ENCODE peak calls at places on chromosomes 13 and 19, in seven cellular contexts. One of them, this sample, is unnamed.

GRCh38 chr13:42041017-42041683 is 7.3 kb upstream of the DGKH start:
- DNase-seq in aorta: peak
- DNase-seq in non-pigmented ciliary epithelial cell: no peak
- DNase-seq in EL: peak
- DNase-seq in HuH-7.5: peak
- DNase-seq in substantia nigra: no peak
- DNase-seq in HTR-8/SVneo: no peak
- DNase-seq in this sample: no peak

GRCh38 chr13:52158629-52159158 is 703 bp downstream of the NEK3 start:
- DNase-seq in aorta: peak
- DNase-seq in non-pigmented ciliary epithelial cell: no peak
- DNase-seq in EL: peak
- DNase-seq in HuH-7.5: no peak
- DNase-seq in substantia nigra: no peak
- DNase-seq in HTR-8/SVneo: peak
- DNase-seq in this sample: no peak

GRCh38 chr13:51223284-51224270 is 1.4 kb downstream of the FAM124A start:
- DNase-seq in aorta: no peak
- DNase-seq in non-pigmented ciliary epithelial cell: no peak
- DNase-seq in EL: no peak
- DNase-seq in HuH-7.5: no peak
- DNase-seq in substantia nigra: peak
- DNase-seq in HTR-8/SVneo: no peak
- DNase-seq in this sample: no peak

GRCh38 chr19:35559781-35560180 is 3.7 kb downstream of the ATP4A start:
- DNase-seq in aorta: no peak
- DNase-seq in non-pigmented ciliary epithelial cell: no peak
- DNase-seq in EL: no peak
- DNase-seq in HuH-7.5: peak
- DNase-seq in substantia nigra: no peak
- DNase-seq in HTR-8/SVneo: no peak
- DNase-seq in this sample: no peak

GRCh38 chr19:44799627-44800257 is 9.2 kb upstream of the BCAM start:
- DNase-seq in aorta: no peak
- DNase-seq in non-pigmented ciliary epithelial cell: no peak
- DNase-seq in EL: no peak
- DNase-seq in HuH-7.5: no peak
- DNase-seq in substantia nigra: no peak
- DNase-seq in HTR-8/SVneo: no peak
- DNase-seq in this sample: no peak

GRCh38 chr19:42168206-42168605 is 36.0 kb upstream of the POU2F2 start:
- DNase-seq in aorta: no peak
- DNase-seq in non-pigmented ciliary epithelial cell: no peak
- DNase-seq in EL: no peak
- DNase-seq in HuH-7.5: no peak
- DNase-seq in substantia nigra: no peak
- DNase-seq in HTR-8/SVneo: no peak
- DNase-seq in this sample: no peak

GRCh38 chr19:28437390-28438346 is 775.3 kb downstream of the UQCRFS1 start:
- DNase-seq in aorta: no peak
- DNase-seq in non-pigmented ciliary epithelial cell: no peak
- DNase-seq in EL: no peak
- DNase-seq in HuH-7.5: no peak
- DNase-seq in substantia nigra: no peak
- DNase-seq in HTR-8/SVneo: no peak
- DNase-seq in this sample: no peak

GRCh38 chr19:1384478-1385110 is 887 bp downstream of the NDUFS7 start:
- DNase-seq in aorta: no peak
- DNase-seq in non-pigmented ciliary epithelial cell: no peak
- DNase-seq in EL: no peak
- DNase-seq in HuH-7.5: no peak
- DNase-seq in substantia nigra: no peak
- DNase-seq in HTR-8/SVneo: no peak
- DNase-seq in this sample: no peak

GRCh38 chr19:29668746-29669609 is 3.7 kb downstream of the PLEKHF1 start:
- DNase-seq in aorta: no peak
- DNase-seq in non-pigmented ciliary epithelial cell: no peak
- DNase-seq in EL: no peak
- DNase-seq in HuH-7.5: no peak
- DNase-seq in substantia nigra: no peak
- DNase-seq in HTR-8/SVneo: no peak
- DNase-seq in this sample: no peak

GRCh38 chr13:97369269-97369893 is 64.6 kb upstream of the RAP2A start:
- DNase-seq in aorta: no peak
- DNase-seq in non-pigmented ciliary epithelial cell: no peak
- DNase-seq in EL: peak
- DNase-seq in HuH-7.5: no peak
- DNase-seq in substantia nigra: no peak
- DNase-seq in HTR-8/SVneo: no peak
- DNase-seq in this sample: no peak

GRCh38 chr13:44274838-44275237 is 98.8 kb upstream of the SERP2 start:
- DNase-seq in aorta: no peak
- DNase-seq in non-pigmented ciliary epithelial cell: no peak
- DNase-seq in EL: no peak
- DNase-seq in HuH-7.5: no peak
- DNase-seq in substantia nigra: no peak
- DNase-seq in HTR-8/SVneo: no peak
- DNase-seq in this sample: no peak

GRCh38 chr19:39031368-39032163 is 783 bp downstream of the FBXO27 start:
- DNase-seq in aorta: peak
- DNase-seq in non-pigmented ciliary epithelial cell: no peak
- DNase-seq in EL: peak
- DNase-seq in HuH-7.5: peak
- DNase-seq in substantia nigra: peak
- DNase-seq in HTR-8/SVneo: peak
- DNase-seq in this sample: peak

GRCh38 chr19:39397360-39398296 is 6.5 kb downstream of the MED29 start:
- DNase-seq in aorta: peak
- DNase-seq in non-pigmented ciliary epithelial cell: no peak
- DNase-seq in EL: peak
- DNase-seq in HuH-7.5: peak
- DNase-seq in substantia nigra: peak
- DNase-seq in HTR-8/SVneo: peak
- DNase-seq in this sample: no peak

GRCh38 chr13:20191902-20192469 is 752 bp downstream of the GJB2 start:
- DNase-seq in aorta: no peak
- DNase-seq in non-pigmented ciliary epithelial cell: no peak
- DNase-seq in EL: peak
- DNase-seq in HuH-7.5: peak
- DNase-seq in substantia nigra: no peak
- DNase-seq in HTR-8/SVneo: no peak
- DNase-seq in this sample: no peak

GRCh38 chr13:68923995-68924394 is 1183.6 kb upstream of the ATXN8OS start:
- DNase-seq in aorta: no peak
- DNase-seq in non-pigmented ciliary epithelial cell: no peak
- DNase-seq in EL: no peak
- DNase-seq in HuH-7.5: no peak
- DNase-seq in substantia nigra: no peak
- DNase-seq in HTR-8/SVneo: no peak
- DNase-seq in this sample: no peak

GRCh38 chr19:34996978-34997640 is 3.0 kb upstream of the GRAMD1A start:
- DNase-seq in aorta: no peak
- DNase-seq in non-pigmented ciliary epithelial cell: no peak
- DNase-seq in EL: no peak
- DNase-seq in HuH-7.5: no peak
- DNase-seq in substantia nigra: no peak
- DNase-seq in HTR-8/SVneo: no peak
- DNase-seq in this sample: no peak

GRCh38 chr19:27859689-27860088 is 1353.3 kb downstream of the UQCRFS1 start:
- DNase-seq in aorta: no peak
- DNase-seq in non-pigmented ciliary epithelial cell: no peak
- DNase-seq in EL: no peak
- DNase-seq in HuH-7.5: no peak
- DNase-seq in substantia nigra: no peak
- DNase-seq in HTR-8/SVneo: no peak
- DNase-seq in this sample: no peak

GRCh38 chr13:38941353-38941945 is 49.2 kb downstream of the STOML3 start:
- DNase-seq in aorta: no peak
- DNase-seq in non-pigmented ciliary epithelial cell: no peak
- DNase-seq in EL: peak
- DNase-seq in HuH-7.5: no peak
- DNase-seq in substantia nigra: no peak
- DNase-seq in HTR-8/SVneo: no peak
- DNase-seq in this sample: no peak

GRCh38 chr19:57689750-57690149 is 8.0 kb downstream of the ZNF551 start:
- DNase-seq in aorta: no peak
- DNase-seq in non-pigmented ciliary epithelial cell: no peak
- DNase-seq in EL: no peak
- DNase-seq in HuH-7.5: no peak
- DNase-seq in substantia nigra: no peak
- DNase-seq in HTR-8/SVneo: no peak
- DNase-seq in this sample: no peak

GRCh38 chr19:45468159-45468651 is 409 bp downstream of the FOSB start:
- DNase-seq in aorta: peak
- DNase-seq in non-pigmented ciliary epithelial cell: no peak
- DNase-seq in EL: peak
- DNase-seq in HuH-7.5: no peak
- DNase-seq in substantia nigra: no peak
- DNase-seq in HTR-8/SVneo: no peak
- DNase-seq in this sample: no peak

GRCh38 chr13:37788346-37788745 is 81.2 kb downstream of the TRPC4 start:
- DNase-seq in aorta: no peak
- DNase-seq in non-pigmented ciliary epithelial cell: no peak
- DNase-seq in EL: no peak
- DNase-seq in HuH-7.5: no peak
- DNase-seq in substantia nigra: no peak
- DNase-seq in HTR-8/SVneo: no peak
- DNase-seq in this sample: no peak

GRCh38 chr13:110664074-110664473 is 41.8 kb downstream of the CARS2 start:
- DNase-seq in aorta: no peak
- DNase-seq in non-pigmented ciliary epithelial cell: no peak
- DNase-seq in EL: no peak
- DNase-seq in HuH-7.5: no peak
- DNase-seq in substantia nigra: no peak
- DNase-seq in HTR-8/SVneo: no peak
- DNase-seq in this sample: no peak

GRCh38 chr13:43478178-43478577 is 308.6 kb downstream of the ENOX1 start:
- DNase-seq in aorta: no peak
- DNase-seq in non-pigmented ciliary epithelial cell: no peak
- DNase-seq in EL: no peak
- DNase-seq in HuH-7.5: no peak
- DNase-seq in substantia nigra: no peak
- DNase-seq in HTR-8/SVneo: no peak
- DNase-seq in this sample: no peak

GRCh38 chr19:39595950-39596349 is 6.4 kb upstream of the LGALS13 start:
- DNase-seq in aorta: no peak
- DNase-seq in non-pigmented ciliary epithelial cell: no peak
- DNase-seq in EL: no peak
- DNase-seq in HuH-7.5: no peak
- DNase-seq in substantia nigra: no peak
- DNase-seq in HTR-8/SVneo: no peak
- DNase-seq in this sample: no peak

GRCh38 chr19:31262673-31263308 is 86.4 kb downstream of the TSHZ3 start:
- DNase-seq in aorta: no peak
- DNase-seq in non-pigmented ciliary epithelial cell: no peak
- DNase-seq in EL: no peak
- DNase-seq in HuH-7.5: no peak
- DNase-seq in substantia nigra: no peak
- DNase-seq in HTR-8/SVneo: no peak
- DNase-seq in this sample: no peak

GRCh38 chr19:10408511-10409291 is 5.4 kb upstream of the CDC37 start:
- DNase-seq in aorta: peak
- DNase-seq in non-pigmented ciliary epithelial cell: no peak
- DNase-seq in EL: no peak
- DNase-seq in HuH-7.5: no peak
- DNase-seq in substantia nigra: no peak
- DNase-seq in HTR-8/SVneo: no peak
- DNase-seq in this sample: no peak

GRCh38 chr13:97977376-97977705 is 23.9 kb downstream of the IPO5 start:
- DNase-seq in aorta: no peak
- DNase-seq in non-pigmented ciliary epithelial cell: no peak
- DNase-seq in EL: peak
- DNase-seq in HuH-7.5: no peak
- DNase-seq in substantia nigra: no peak
- DNase-seq in HTR-8/SVneo: no peak
- DNase-seq in this sample: no peak

GRCh38 chr19:41993612-41994483 is at the start of gene ATP1A3:
- DNase-seq in aorta: no peak
- DNase-seq in non-pigmented ciliary epithelial cell: no peak
- DNase-seq in EL: peak
- DNase-seq in HuH-7.5: no peak
- DNase-seq in substantia nigra: no peak
- DNase-seq in HTR-8/SVneo: peak
- DNase-seq in this sample: no peak

GRCh38 chr13:93690139-93690538 is 463.5 kb downstream of the GPC6 start:
- DNase-seq in aorta: no peak
- DNase-seq in non-pigmented ciliary epithelial cell: no peak
- DNase-seq in EL: peak
- DNase-seq in HuH-7.5: no peak
- DNase-seq in substantia nigra: no peak
- DNase-seq in HTR-8/SVneo: no peak
- DNase-seq in this sample: no peak